ENCODE peak calls at places on chromosomes 6 and 20, in four cellular contexts. One of them, this sample, is unnamed.
A peak's percentile ranks its signal among the peaks of the same experiment; 100 is the strongest.

GRCh38 chr6:137904822-137905617 is 38.0 kb downstream of the TNFAIP3 start:
- DNase-seq in germinal center: no peak
- DNase-seq in RKO: no peak
- DNase-seq in BJ: no peak
- DNase-seq in this sample: no peak

GRCh38 chr6:137290601-137291261 is 71.5 kb upstream of the IFNGR1 start:
- DNase-seq in germinal center: no peak
- DNase-seq in RKO: no peak
- DNase-seq in BJ: no peak
- DNase-seq in this sample: no peak

GRCh38 chr6:139519571-139520031 is 145.2 kb upstream of the CITED2 start:
- DNase-seq in germinal center: no peak
- DNase-seq in RKO: no peak
- DNase-seq in BJ: peak; percentile 77
- DNase-seq in this sample: no peak

GRCh38 chr6:4280721-4281120 is 145.3 kb upstream of the ECI2 start:
- DNase-seq in germinal center: no peak
- DNase-seq in RKO: peak; percentile 7
- DNase-seq in BJ: peak; percentile 20
- DNase-seq in this sample: no peak

GRCh38 chr6:111823831-111824607 is 49.2 kb downstream of the FYN start:
- DNase-seq in germinal center: no peak
- DNase-seq in RKO: no peak
- DNase-seq in BJ: peak; percentile 38
- DNase-seq in this sample: no peak

GRCh38 chr6:159978291-159979135 is 9.6 kb downstream of the IGF2R start:
- DNase-seq in germinal center: peak; percentile 22
- DNase-seq in RKO: no peak
- DNase-seq in BJ: no peak
- DNase-seq in this sample: no peak

GRCh38 chr6:112571486-112571885 is 224.4 kb downstream of the RFPL4B start:
- DNase-seq in germinal center: no peak
- DNase-seq in RKO: no peak
- DNase-seq in BJ: no peak
- DNase-seq in this sample: no peak

GRCh38 chr6:161141173-161141572 is 132.7 kb downstream of the AGPAT4 start:
- DNase-seq in germinal center: no peak
- DNase-seq in RKO: no peak
- DNase-seq in BJ: no peak
- DNase-seq in this sample: no peak

GRCh38 chr20:24958506-24959385 is 9.7 kb downstream of the CST7 start:
- DNase-seq in germinal center: no peak
- DNase-seq in RKO: no peak
- DNase-seq in BJ: no peak
- DNase-seq in this sample: no peak

GRCh38 chr6:169912266-169913095 is 161.1 kb downstream of the ERMARD start:
- DNase-seq in germinal center: no peak
- DNase-seq in RKO: no peak
- DNase-seq in BJ: no peak
- DNase-seq in this sample: no peak

GRCh38 chr6:118558811-118559217 is 10.7 kb downstream of the PLN start:
- DNase-seq in germinal center: no peak
- DNase-seq in RKO: no peak
- DNase-seq in BJ: no peak
- DNase-seq in this sample: no peak

GRCh38 chr6:15935661-15936060 is 193.2 kb upstream of the MYLIP start:
- DNase-seq in germinal center: no peak
- DNase-seq in RKO: no peak
- DNase-seq in BJ: no peak
- DNase-seq in this sample: no peak

GRCh38 chr6:96460052-96460700 is 61.4 kb upstream of the UFL1 start:
- DNase-seq in germinal center: no peak
- DNase-seq in RKO: no peak
- DNase-seq in BJ: no peak
- DNase-seq in this sample: no peak

GRCh38 chr6:13315896-13316295 is 12.4 kb downstream of the TBC1D7 start:
- DNase-seq in germinal center: no peak
- DNase-seq in RKO: no peak
- DNase-seq in BJ: no peak
- DNase-seq in this sample: no peak

GRCh38 chr20:51542033-51542893 is at the start of gene NFATC2:
- DNase-seq in germinal center: peak; percentile 94
- DNase-seq in RKO: no peak
- DNase-seq in BJ: no peak
- DNase-seq in this sample: no peak

GRCh38 chr6:161694995-161695394 is 421.1 kb upstream of the AGPAT4 start:
- DNase-seq in germinal center: no peak
- DNase-seq in RKO: no peak
- DNase-seq in BJ: no peak
- DNase-seq in this sample: no peak

GRCh38 chr6:124989136-124989983 is 27.1 kb downstream of the RNF217 start:
- DNase-seq in germinal center: no peak
- DNase-seq in RKO: peak; percentile 20
- DNase-seq in BJ: no peak
- DNase-seq in this sample: no peak

GRCh38 chr6:131898718-131899117 is 52.5 kb downstream of the CCN2 start:
- DNase-seq in germinal center: no peak
- DNase-seq in RKO: no peak
- DNase-seq in BJ: no peak
- DNase-seq in this sample: no peak

GRCh38 chr6:39387785-39388184 is 65.3 kb upstream of the KCNK16 start:
- DNase-seq in germinal center: no peak
- DNase-seq in RKO: no peak
- DNase-seq in BJ: no peak
- DNase-seq in this sample: no peak

GRCh38 chr20:419556-420168 is 11.6 kb downstream of the RBCK1 start:
- DNase-seq in germinal center: peak; percentile 36
- DNase-seq in RKO: no peak
- DNase-seq in BJ: no peak
- DNase-seq in this sample: no peak

GRCh38 chr6:57173886-57174510 is 1.9 kb downstream of the BAG2 start:
- DNase-seq in germinal center: no peak
- DNase-seq in RKO: peak; percentile 88
- DNase-seq in BJ: peak; percentile 44
- DNase-seq in this sample: no peak

GRCh38 chr20:1334761-1335160 is 5.8 kb upstream of the SDCBP2 start:
- DNase-seq in germinal center: no peak
- DNase-seq in RKO: peak; percentile 33
- DNase-seq in BJ: no peak
- DNase-seq in this sample: no peak

GRCh38 chr20:45545754-45546453 is 1.3 kb downstream of the EPPIN start:
- DNase-seq in germinal center: no peak
- DNase-seq in RKO: peak; percentile 58
- DNase-seq in BJ: no peak
- DNase-seq in this sample: no peak

GRCh38 chr6:137213813-137214212 is 5.4 kb downstream of the IFNGR1 start:
- DNase-seq in germinal center: no peak
- DNase-seq in RKO: no peak
- DNase-seq in BJ: no peak
- DNase-seq in this sample: no peak

GRCh38 chr20:58709013-58709702 is 16.6 kb downstream of the NPEPL1 start:
- DNase-seq in germinal center: no peak
- DNase-seq in RKO: no peak
- DNase-seq in BJ: no peak
- DNase-seq in this sample: no peak

GRCh38 chr6:30311101-30311500 is 15.6 kb upstream of the TRIM39 start:
- DNase-seq in germinal center: no peak
- DNase-seq in RKO: no peak
- DNase-seq in BJ: no peak
- DNase-seq in this sample: no peak

GRCh38 chr6:159681104-159681503 is 11.9 kb downstream of the SOD2 start:
- DNase-seq in germinal center: no peak
- DNase-seq in RKO: no peak
- DNase-seq in BJ: no peak
- DNase-seq in this sample: no peak

GRCh38 chr6:138428943-138429616 is 25.1 kb downstream of the HEBP2 start:
- DNase-seq in germinal center: peak; percentile 39
- DNase-seq in RKO: peak; percentile 69
- DNase-seq in BJ: no peak
- DNase-seq in this sample: no peak

GRCh38 chr6:36999467-37000125 is 5.9 kb upstream of the FGD2 start:
- DNase-seq in germinal center: no peak
- DNase-seq in RKO: no peak
- DNase-seq in BJ: no peak
- DNase-seq in this sample: no peak

GRCh38 chr6:159984268-159984786 is 15.4 kb downstream of the IGF2R start:
- DNase-seq in germinal center: no peak
- DNase-seq in RKO: peak; percentile 82
- DNase-seq in BJ: no peak
- DNase-seq in this sample: no peak

This sample was measured in amygdala.